ENCODE peak calls at places on chromosome 19, in seven cellular contexts. One of them, this sample, is unnamed.

GRCh38 chr19:22331521-22331920 is 45.3 kb downstream of the ZNF729 start:
- DNase-seq in stomach: no peak
- DNase-seq in fibroblast of pulmonary artery: no peak
- DNase-seq in AG09309: no peak
- DNase-seq in astrocyte of the spinal cord: no peak
- DNase-seq in psoas muscle: no peak
- DNase-seq in astrocyte: no peak
- DNase-seq in this sample: no peak

GRCh38 chr19:38898788-38899446 is 501 bp downstream of the SIRT2 start:
- DNase-seq in stomach: peak
- DNase-seq in fibroblast of pulmonary artery: peak
- DNase-seq in AG09309: no peak
- DNase-seq in astrocyte of the spinal cord: peak
- DNase-seq in psoas muscle: no peak
- DNase-seq in astrocyte: peak
- DNase-seq in this sample: peak

GRCh38 chr19:23321953-23322549 is 71.9 kb upstream of the ZNF724 start:
- DNase-seq in stomach: no peak
- DNase-seq in fibroblast of pulmonary artery: no peak
- DNase-seq in AG09309: no peak
- DNase-seq in astrocyte of the spinal cord: no peak
- DNase-seq in psoas muscle: no peak
- DNase-seq in astrocyte: no peak
- DNase-seq in this sample: no peak

GRCh38 chr19:14479985-14480694 is 5.0 kb upstream of the PTGER1 start:
- DNase-seq in stomach: peak
- DNase-seq in fibroblast of pulmonary artery: no peak
- DNase-seq in AG09309: no peak
- DNase-seq in astrocyte of the spinal cord: no peak
- DNase-seq in psoas muscle: no peak
- DNase-seq in astrocyte: no peak
- DNase-seq in this sample: peak

GRCh38 chr19:10642473-10642872 is 11.7 kb upstream of the ILF3 start:
- DNase-seq in stomach: no peak
- DNase-seq in fibroblast of pulmonary artery: no peak
- DNase-seq in AG09309: no peak
- DNase-seq in astrocyte of the spinal cord: no peak
- DNase-seq in psoas muscle: no peak
- DNase-seq in astrocyte: no peak
- DNase-seq in this sample: no peak

GRCh38 chr19:39497850-39498261 is 891 bp upstream of the DLL3 start:
- DNase-seq in stomach: no peak
- DNase-seq in fibroblast of pulmonary artery: peak
- DNase-seq in AG09309: no peak
- DNase-seq in astrocyte of the spinal cord: peak
- DNase-seq in psoas muscle: no peak
- DNase-seq in astrocyte: peak
- DNase-seq in this sample: peak

GRCh38 chr19:33863436-33863835 is 66.8 kb downstream of the KCTD15 start:
- DNase-seq in stomach: no peak
- DNase-seq in fibroblast of pulmonary artery: no peak
- DNase-seq in AG09309: no peak
- DNase-seq in astrocyte of the spinal cord: no peak
- DNase-seq in psoas muscle: no peak
- DNase-seq in astrocyte: no peak
- DNase-seq in this sample: no peak

GRCh38 chr19:43503501-43504425 is 783 bp downstream of the PHLDB3 start:
- DNase-seq in stomach: peak
- DNase-seq in fibroblast of pulmonary artery: peak
- DNase-seq in AG09309: peak
- DNase-seq in astrocyte of the spinal cord: peak
- DNase-seq in psoas muscle: peak
- DNase-seq in astrocyte: peak
- DNase-seq in this sample: peak

GRCh38 chr19:46678110-46678732 is 17.2 kb upstream of the DACT3 start:
- DNase-seq in stomach: peak
- DNase-seq in fibroblast of pulmonary artery: peak
- DNase-seq in AG09309: no peak
- DNase-seq in astrocyte of the spinal cord: no peak
- DNase-seq in psoas muscle: peak
- DNase-seq in astrocyte: no peak
- DNase-seq in this sample: no peak

GRCh38 chr19:16896098-16896912 is 7.5 kb downstream of the F2RL3 start:
- DNase-seq in stomach: no peak
- DNase-seq in fibroblast of pulmonary artery: no peak
- DNase-seq in AG09309: no peak
- DNase-seq in astrocyte of the spinal cord: no peak
- DNase-seq in psoas muscle: peak
- DNase-seq in astrocyte: no peak
- DNase-seq in this sample: peak

GRCh38 chr19:1455002-1455335 is 5.0 kb downstream of the APC2 start:
- DNase-seq in stomach: peak
- DNase-seq in fibroblast of pulmonary artery: no peak
- DNase-seq in AG09309: no peak
- DNase-seq in astrocyte of the spinal cord: no peak
- DNase-seq in psoas muscle: no peak
- DNase-seq in astrocyte: no peak
- DNase-seq in this sample: no peak

GRCh38 chr19:54434862-54435174 is 14.2 kb upstream of the LENG8 start:
- DNase-seq in stomach: no peak
- DNase-seq in fibroblast of pulmonary artery: no peak
- DNase-seq in AG09309: no peak
- DNase-seq in astrocyte of the spinal cord: no peak
- DNase-seq in psoas muscle: no peak
- DNase-seq in astrocyte: no peak
- DNase-seq in this sample: no peak

GRCh38 chr19:10936661-10937084 is 8.1 kb downstream of the TIMM29 start:
- DNase-seq in stomach: peak
- DNase-seq in fibroblast of pulmonary artery: peak
- DNase-seq in AG09309: peak
- DNase-seq in astrocyte of the spinal cord: peak
- DNase-seq in psoas muscle: no peak
- DNase-seq in astrocyte: peak
- DNase-seq in this sample: peak

GRCh38 chr19:48400018-48400742 is 6.7 kb downstream of the GRIN2D start:
- DNase-seq in stomach: peak
- DNase-seq in fibroblast of pulmonary artery: peak
- DNase-seq in AG09309: no peak
- DNase-seq in astrocyte of the spinal cord: peak
- DNase-seq in psoas muscle: peak
- DNase-seq in astrocyte: peak
- DNase-seq in this sample: peak

GRCh38 chr19:11421607-11422098 is 2.5 kb upstream of the RGL3 start:
- DNase-seq in stomach: peak
- DNase-seq in fibroblast of pulmonary artery: no peak
- DNase-seq in AG09309: no peak
- DNase-seq in astrocyte of the spinal cord: no peak
- DNase-seq in psoas muscle: peak
- DNase-seq in astrocyte: no peak
- DNase-seq in this sample: peak

GRCh38 chr19:15379996-15380647 is 535 bp upstream of the AKAP8 start:
- DNase-seq in stomach: peak
- DNase-seq in fibroblast of pulmonary artery: peak
- DNase-seq in AG09309: no peak
- DNase-seq in astrocyte of the spinal cord: peak
- DNase-seq in psoas muscle: peak
- DNase-seq in astrocyte: peak
- DNase-seq in this sample: peak

GRCh38 chr19:1013218-1013617 is 7.7 kb downstream of the TMEM259 start:
- DNase-seq in stomach: no peak
- DNase-seq in fibroblast of pulmonary artery: no peak
- DNase-seq in AG09309: no peak
- DNase-seq in astrocyte of the spinal cord: no peak
- DNase-seq in psoas muscle: no peak
- DNase-seq in astrocyte: no peak
- DNase-seq in this sample: no peak

GRCh38 chr19:38624822-38625221 is 5.8 kb downstream of the EIF3K start:
- DNase-seq in stomach: no peak
- DNase-seq in fibroblast of pulmonary artery: no peak
- DNase-seq in AG09309: no peak
- DNase-seq in astrocyte of the spinal cord: no peak
- DNase-seq in psoas muscle: no peak
- DNase-seq in astrocyte: no peak
- DNase-seq in this sample: no peak

GRCh38 chr19:3548594-3548993 is 8.8 kb downstream of the MFSD12 start:
- DNase-seq in stomach: no peak
- DNase-seq in fibroblast of pulmonary artery: no peak
- DNase-seq in AG09309: no peak
- DNase-seq in astrocyte of the spinal cord: no peak
- DNase-seq in psoas muscle: no peak
- DNase-seq in astrocyte: no peak
- DNase-seq in this sample: no peak

GRCh38 chr19:48147597-48148175 is 22.5 kb downstream of the LIG1 start:
- DNase-seq in stomach: no peak
- DNase-seq in fibroblast of pulmonary artery: no peak
- DNase-seq in AG09309: no peak
- DNase-seq in astrocyte of the spinal cord: no peak
- DNase-seq in psoas muscle: no peak
- DNase-seq in astrocyte: no peak
- DNase-seq in this sample: no peak

GRCh38 chr19:2507109-2507508 is 31.2 kb downstream of the GADD45B start:
- DNase-seq in stomach: peak
- DNase-seq in fibroblast of pulmonary artery: peak
- DNase-seq in AG09309: no peak
- DNase-seq in astrocyte of the spinal cord: peak
- DNase-seq in psoas muscle: no peak
- DNase-seq in astrocyte: peak
- DNase-seq in this sample: no peak

GRCh38 chr19:50368649-50369570 is 3.5 kb upstream of the NAPSA start:
- DNase-seq in stomach: peak
- DNase-seq in fibroblast of pulmonary artery: peak
- DNase-seq in AG09309: peak
- DNase-seq in astrocyte of the spinal cord: peak
- DNase-seq in psoas muscle: peak
- DNase-seq in astrocyte: peak
- DNase-seq in this sample: peak

GRCh38 chr19:28293685-28294084 is 919.3 kb downstream of the UQCRFS1 start:
- DNase-seq in stomach: no peak
- DNase-seq in fibroblast of pulmonary artery: no peak
- DNase-seq in AG09309: no peak
- DNase-seq in astrocyte of the spinal cord: no peak
- DNase-seq in psoas muscle: no peak
- DNase-seq in astrocyte: no peak
- DNase-seq in this sample: no peak
- TF ChIP-seq CTCF in stomach: no peak
- TF ChIP-seq CTCF in fibroblast of pulmonary artery: no peak
- TF ChIP-seq CTCF in AG09309: no peak
- TF ChIP-seq CTCF in astrocyte of the spinal cord: no peak
- TF ChIP-seq CTCF in psoas muscle: no peak
- TF ChIP-seq CTCF in astrocyte: no peak
- TF ChIP-seq CTCF in this sample: no peak

GRCh38 chr19:18866800-18867123 is 29.2 kb downstream of the CERS1 start:
- DNase-seq in stomach: no peak
- DNase-seq in fibroblast of pulmonary artery: no peak
- DNase-seq in AG09309: no peak
- DNase-seq in astrocyte of the spinal cord: no peak
- DNase-seq in psoas muscle: no peak
- DNase-seq in astrocyte: no peak
- DNase-seq in this sample: no peak
- TF ChIP-seq CTCF in stomach: no peak
- TF ChIP-seq CTCF in fibroblast of pulmonary artery: no peak
- TF ChIP-seq CTCF in AG09309: no peak
- TF ChIP-seq CTCF in astrocyte of the spinal cord: no peak
- TF ChIP-seq CTCF in psoas muscle: no peak
- TF ChIP-seq CTCF in astrocyte: peak
- TF ChIP-seq CTCF in this sample: peak

GRCh38 chr19:4676955-4677731 is 7.0 kb upstream of the MYDGF start:
- DNase-seq in stomach: peak
- DNase-seq in fibroblast of pulmonary artery: peak
- DNase-seq in AG09309: no peak
- DNase-seq in astrocyte of the spinal cord: peak
- DNase-seq in psoas muscle: peak
- DNase-seq in astrocyte: no peak
- DNase-seq in this sample: peak
- TF ChIP-seq CTCF in stomach: peak
- TF ChIP-seq CTCF in fibroblast of pulmonary artery: peak
- TF ChIP-seq CTCF in AG09309: peak
- TF ChIP-seq CTCF in astrocyte of the spinal cord: peak
- TF ChIP-seq CTCF in psoas muscle: peak
- TF ChIP-seq CTCF in astrocyte: peak
- TF ChIP-seq CTCF in this sample: peak

GRCh38 chr19:55485439-55486011 is 537 bp downstream of the NAT14 start:
- DNase-seq in stomach: no peak
- DNase-seq in fibroblast of pulmonary artery: no peak
- DNase-seq in AG09309: no peak
- DNase-seq in astrocyte of the spinal cord: no peak
- DNase-seq in psoas muscle: peak
- DNase-seq in astrocyte: no peak
- DNase-seq in this sample: no peak

GRCh38 chr19:55484571-55485438 is at the start of gene NAT14:
- DNase-seq in stomach: peak
- DNase-seq in fibroblast of pulmonary artery: peak
- DNase-seq in AG09309: no peak
- DNase-seq in astrocyte of the spinal cord: peak
- DNase-seq in psoas muscle: peak
- DNase-seq in astrocyte: no peak
- DNase-seq in this sample: peak

GRCh38 chr19:55487884-55488687 is at the start of gene SSC5D:
- DNase-seq in stomach: no peak
- DNase-seq in fibroblast of pulmonary artery: peak
- DNase-seq in AG09309: no peak
- DNase-seq in astrocyte of the spinal cord: peak
- DNase-seq in psoas muscle: peak
- DNase-seq in astrocyte: peak
- DNase-seq in this sample: no peak

GRCh38 chr19:55486971-55487883 is 1.0 kb upstream of the SSC5D start:
- DNase-seq in stomach: no peak
- DNase-seq in fibroblast of pulmonary artery: peak
- DNase-seq in AG09309: peak
- DNase-seq in astrocyte of the spinal cord: peak
- DNase-seq in psoas muscle: peak
- DNase-seq in astrocyte: peak
- DNase-seq in this sample: peak

DNA sequence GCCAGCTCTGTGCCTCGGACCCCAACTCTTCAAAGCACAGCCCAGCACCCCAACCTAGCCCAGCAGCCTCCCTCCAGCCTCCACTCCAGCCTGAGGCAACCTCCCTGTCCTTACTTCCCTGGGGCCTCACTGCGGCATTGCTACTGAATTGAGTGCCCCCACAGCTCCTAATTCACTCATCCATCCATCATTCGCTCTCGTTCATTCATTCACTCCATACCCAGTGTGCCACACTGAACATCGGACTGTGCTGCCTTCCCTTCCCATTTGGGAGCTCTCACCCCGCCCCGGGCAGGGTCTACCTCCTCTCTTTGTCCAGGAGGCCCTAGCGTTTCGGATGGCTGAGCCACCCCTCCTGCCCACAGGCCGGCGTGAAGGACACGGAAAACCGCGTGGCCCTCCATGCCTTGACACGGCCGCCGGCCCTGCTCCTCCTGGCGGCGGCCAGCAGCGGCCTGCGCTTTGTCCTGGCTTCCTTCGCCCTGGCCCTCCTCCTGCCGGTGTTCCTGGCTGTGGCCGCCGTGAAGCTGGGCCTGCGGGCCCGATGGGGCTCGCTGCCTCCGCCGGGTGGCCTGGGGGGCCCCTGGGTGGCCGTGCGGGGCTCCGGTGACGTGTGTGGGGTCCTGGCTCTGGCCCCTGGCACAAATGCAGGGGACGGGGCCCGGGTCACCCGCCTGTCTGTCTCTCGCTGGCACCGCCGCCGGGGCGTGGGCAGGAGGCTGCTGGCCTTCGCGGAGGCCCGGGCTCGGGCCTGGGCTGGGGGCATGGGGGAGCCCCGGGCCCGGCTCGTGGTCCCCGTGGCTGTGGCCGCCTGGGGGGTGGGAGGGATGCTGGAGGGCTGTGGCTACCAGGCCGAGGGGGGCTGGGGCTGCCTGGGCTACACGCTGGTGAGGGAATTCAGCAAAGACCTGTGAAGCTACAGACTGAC is 1.3 kb downstream of the NAT14 start:
- DNase-seq in stomach: no peak
- DNase-seq in fibroblast of pulmonary artery: no peak
- DNase-seq in AG09309: no peak
- DNase-seq in astrocyte of the spinal cord: no peak
- DNase-seq in psoas muscle: peak
- DNase-seq in astrocyte: no peak
- DNase-seq in this sample: no peak
- TF ChIP-seq CTCF in stomach: no peak
- TF ChIP-seq CTCF in fibroblast of pulmonary artery: no peak
- TF ChIP-seq CTCF in AG09309: peak
- TF ChIP-seq CTCF in astrocyte of the spinal cord: no peak
- TF ChIP-seq CTCF in psoas muscle: peak
- TF ChIP-seq CTCF in astrocyte: no peak
- TF ChIP-seq CTCF in this sample: no peak

This sample was measured in neural crest cell.